ENCODE peak calls at places on chromosomes 16 and 17, in six cellular contexts. Y, K, W, X, F and S are unnamed samples.

GRCh38 chr17:63356275-63356905 is 89.7 kb downstream of the CYB561 start:
- DNase-seq in K (peak; percentile 96), F (peak; percentile 82), Y (no peak), W (no peak), X (no peak), S (no peak)

GRCh38 chr17:2904135-2904534 is 107.9 kb downstream of the RAP1GAP2 start:
- DNase-seq in K (peak; percentile 19), X (no peak), W (no peak), Y (peak; percentile 94), F (no peak), S (no peak)

GRCh38 chr16:24681793-24682192 is 47.7 kb upstream of the TNRC6A start:
- DNase-seq in Y (no peak), X (no peak), F (no peak), W (no peak), K (no peak), S (no peak)

GRCh38 chr16:68995011-68995504 is 110.4 kb upstream of the HAS3 start:
- DNase-seq in Y (peak; percentile 33), X (no peak), W (peak; percentile 27), K (no peak), F (peak; percentile 53), S (peak; percentile 38)

GRCh38 chr16:25126820-25127232 is 15.3 kb downstream of the LCMT1 start:
- DNase-seq in X (no peak), Y (peak; percentile 60), W (peak; percentile 48), K (peak; percentile 34), F (peak; percentile 58), S (no peak)

GRCh38 chr17:57707892-57708291 is 37.2 kb downstream of the CCDC182 start:
- DNase-seq in W (no peak), X (no peak), Y (no peak), K (no peak), F (no peak), S (no peak)

GRCh38 chr17:49402706-49403105 is 12.0 kb downstream of the PHB1 start:
- DNase-seq in K (no peak), F (no peak), X (no peak), Y (no peak), W (no peak), S (no peak)

GRCh38 chr16:11393366-11393765 is 48.1 kb downstream of the RMI2 start:
- DNase-seq in K (no peak), F (no peak), Y (no peak), X (peak; percentile 60), W (no peak), S (no peak)

GRCh38 chr17:11925271-11926021 is 71.8 kb downstream of the ZNF18 start:
- DNase-seq in X (no peak), W (no peak), K (no peak), Y (no peak), F (no peak), S (no peak)

GRCh38 chr17:81328925-81329278 is 33.8 kb upstream of the SLC38A10 start:
- DNase-seq in Y (no peak), F (no peak), X (no peak), K (no peak), W (peak; percentile 40), S (no peak)

GRCh38 chr17:77327566-77328463 is 187.0 kb downstream of the SEC14L1 start:
- DNase-seq in X (peak; percentile 64), W (peak; percentile 19), Y (no peak), K (no peak), F (no peak), S (no peak)

GRCh38 chr17:81913394-81914102 is 2.3 kb upstream of the PCYT2 start:
- DNase-seq in Y (no peak), X (no peak), K (no peak), F (no peak), W (no peak), S (no peak)

DNA sequence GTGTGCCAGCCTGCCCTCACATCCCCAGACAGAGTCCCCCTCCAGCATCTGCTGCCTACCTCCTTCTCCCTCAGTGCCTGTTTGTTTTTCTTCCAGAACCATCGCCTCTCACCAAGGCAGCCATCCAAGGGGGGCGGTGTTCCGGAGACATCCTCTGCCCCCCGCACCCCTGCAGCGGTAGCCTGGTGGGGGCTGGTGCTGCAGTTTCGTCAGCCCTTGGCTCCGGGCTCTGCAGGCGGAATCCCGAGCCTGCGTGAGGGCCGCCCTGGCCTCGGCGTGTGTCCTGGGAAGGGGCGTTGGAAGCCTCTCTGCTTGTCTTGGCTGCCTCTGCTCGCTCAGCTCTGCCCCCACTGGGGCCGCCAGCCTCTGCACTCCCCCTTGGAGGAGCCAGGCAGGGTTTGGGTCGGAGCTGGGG is 126.0 kb upstream of the CIBAR2 start:
- DNase-seq in Y (peak; percentile 30), K (no peak), X (no peak), F (peak; percentile 59), W (no peak), S (no peak)
- TF ChIP-seq CTCF in Y (no peak), K (peak; percentile 28), X (no peak), F (peak; percentile 44), W (no peak), S (peak; percentile 3)

GRCh38 chr17:5539286-5539685 is 45.0 kb downstream of the NLRP1 start:
- DNase-seq in F (no peak), X (no peak), Y (no peak), K (no peak), W (no peak), S (no peak)
- H3K36me3 ChIP-seq in F (peaks cover 58% of the 10 kb centered on the region), X (peaks cover 95% of the 10 kb centered on the region), Y (no peaks in the 10 kb centered on the region), K (peaks cover 12% of the 10 kb centered on the region), W (peaks cover 15% of the 10 kb centered on the region), S (no peaks in the 10 kb centered on the region)

DNA sequence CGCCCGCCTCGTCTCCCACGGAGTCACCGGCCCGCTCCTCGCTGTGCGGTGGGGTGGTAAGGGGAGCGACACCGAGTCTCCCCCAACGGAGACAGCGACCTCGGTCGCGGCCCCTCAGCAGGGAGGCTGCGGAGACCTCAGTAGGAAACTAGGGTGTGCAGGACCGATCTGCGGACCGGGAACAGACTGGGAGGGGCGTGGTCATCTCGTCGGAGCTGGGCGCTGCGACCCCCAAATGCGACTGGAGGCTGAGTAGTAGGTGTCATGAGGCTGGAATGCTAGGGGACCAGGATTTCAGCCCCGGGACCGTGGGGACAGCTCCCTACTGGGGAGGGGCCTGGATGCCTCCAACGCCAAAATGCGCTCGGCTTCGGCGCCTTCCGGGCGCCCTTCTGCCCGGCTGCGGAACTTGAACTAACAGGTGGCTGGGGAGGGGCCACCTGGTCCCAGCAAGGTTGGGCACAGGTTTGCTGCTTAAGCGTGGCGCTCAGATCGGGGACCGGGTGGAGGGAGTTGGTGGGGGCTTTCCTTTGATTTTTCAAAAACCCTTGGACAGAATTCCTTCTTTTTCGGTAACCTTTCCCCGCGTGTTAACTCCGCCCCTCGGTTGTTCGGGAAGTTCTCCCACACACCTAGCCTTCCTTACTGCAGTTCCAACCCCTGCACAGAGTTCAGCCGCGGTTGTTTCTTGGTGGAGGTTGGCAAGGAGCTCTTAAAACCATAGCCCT is 1.5 kb downstream of the CACNG4 start:
- DNase-seq in X (no peak), Y (no peak), K (no peak), F (no peak), W (no peak), S (no peak)
- H3K4me3 ChIP-seq in X (peak overlapping the region; percentile 34), Y (peak overlapping the region; percentile 39), K (no peak overlapping the region), F (no peak overlapping the region), W (no peak overlapping the region), S (peak overlapping the region; percentile 19)

DNA sequence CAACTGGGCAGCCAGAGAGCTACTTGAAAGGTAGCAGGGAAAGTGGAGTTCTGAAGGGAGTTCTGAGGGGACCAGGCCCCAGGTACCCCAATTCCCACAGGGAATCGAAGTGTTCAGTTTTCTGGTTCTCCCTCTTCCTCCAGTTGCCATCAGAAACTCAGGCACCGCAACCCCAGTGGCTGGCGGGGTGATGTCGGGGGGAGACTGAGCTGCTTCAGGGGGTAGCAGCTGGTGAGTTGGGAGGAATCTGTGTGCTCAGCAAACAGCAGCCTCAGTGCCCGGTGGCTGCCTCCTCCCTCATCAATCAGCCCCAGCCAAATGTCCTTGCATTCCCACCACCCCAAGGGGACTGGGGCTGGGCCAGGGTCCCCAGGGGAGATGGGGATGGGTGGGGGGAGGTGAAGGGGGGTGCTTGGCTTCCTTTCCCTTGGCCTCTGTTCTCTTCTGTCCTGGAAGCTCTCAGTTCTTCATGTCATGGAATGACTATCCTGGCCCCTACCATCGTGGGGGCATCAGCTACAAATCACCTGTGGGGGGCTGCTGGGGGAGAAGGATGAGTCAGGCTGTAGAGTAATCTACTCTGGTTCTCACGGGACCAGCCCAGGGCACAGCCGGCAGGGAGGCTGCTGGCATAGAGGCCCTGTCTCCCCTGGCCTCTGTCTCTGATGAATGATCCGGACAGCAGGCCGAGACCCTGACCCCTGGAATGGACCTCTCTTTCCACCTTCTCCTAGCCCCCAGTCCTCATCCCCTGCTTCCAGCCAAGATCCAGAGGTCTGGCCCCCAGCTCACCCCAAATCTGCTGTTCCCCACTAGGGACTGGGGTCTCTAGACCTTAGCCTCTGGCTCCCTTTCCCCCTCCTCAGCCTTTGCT is 2.6 kb upstream of the DNAH2 start:
- DNase-seq in K (no peak), W (no peak), Y (no peak), X (no peak), F (no peak), S (no peak)
- TF ChIP-seq CTCF in K (no peak), W (no peak), Y (no peak), X (no peak), F (no peak), S (no peak)

GRCh38 chr17:71430281-71430680 is 690.5 kb upstream of the SOX9 start:
- DNase-seq in W (no peak), Y (no peak), K (no peak), F (no peak), X (no peak), S (no peak)
- H3K36me3 ChIP-seq in W (no peaks in the 10 kb centered on the region), Y (no peaks in the 10 kb centered on the region), K (no peaks in the 10 kb centered on the region), F (no peaks in the 10 kb centered on the region), X (no peaks in the 10 kb centered on the region), S (no peaks in the 10 kb centered on the region)

GRCh38 chr16:2091722-2092620 is 43.7 kb downstream of the PKD1 start:
- DNase-seq in K (no peak), Y (no peak), W (no peak), X (no peak), F (no peak), S (no peak)

GRCh38 chr16:2089676-2090480 is 42.1 kb downstream of the TSC2 start:
- DNase-seq in Y (no peak), X (peak; percentile 83), F (no peak), W (no peak), K (no peak), S (no peak)

GRCh38 chr16:2090481-2090797 is 42.7 kb downstream of the TSC2 start:
- DNase-seq in X (no peak), W (no peak), F (no peak), Y (no peak), K (no peak), S (no peak)

GRCh38 chr16:2092866-2093265 is 42.8 kb downstream of the PKD1 start:
- DNase-seq in W (no peak), X (no peak), Y (no peak), K (no peak), F (no peak), S (no peak)

DNA sequence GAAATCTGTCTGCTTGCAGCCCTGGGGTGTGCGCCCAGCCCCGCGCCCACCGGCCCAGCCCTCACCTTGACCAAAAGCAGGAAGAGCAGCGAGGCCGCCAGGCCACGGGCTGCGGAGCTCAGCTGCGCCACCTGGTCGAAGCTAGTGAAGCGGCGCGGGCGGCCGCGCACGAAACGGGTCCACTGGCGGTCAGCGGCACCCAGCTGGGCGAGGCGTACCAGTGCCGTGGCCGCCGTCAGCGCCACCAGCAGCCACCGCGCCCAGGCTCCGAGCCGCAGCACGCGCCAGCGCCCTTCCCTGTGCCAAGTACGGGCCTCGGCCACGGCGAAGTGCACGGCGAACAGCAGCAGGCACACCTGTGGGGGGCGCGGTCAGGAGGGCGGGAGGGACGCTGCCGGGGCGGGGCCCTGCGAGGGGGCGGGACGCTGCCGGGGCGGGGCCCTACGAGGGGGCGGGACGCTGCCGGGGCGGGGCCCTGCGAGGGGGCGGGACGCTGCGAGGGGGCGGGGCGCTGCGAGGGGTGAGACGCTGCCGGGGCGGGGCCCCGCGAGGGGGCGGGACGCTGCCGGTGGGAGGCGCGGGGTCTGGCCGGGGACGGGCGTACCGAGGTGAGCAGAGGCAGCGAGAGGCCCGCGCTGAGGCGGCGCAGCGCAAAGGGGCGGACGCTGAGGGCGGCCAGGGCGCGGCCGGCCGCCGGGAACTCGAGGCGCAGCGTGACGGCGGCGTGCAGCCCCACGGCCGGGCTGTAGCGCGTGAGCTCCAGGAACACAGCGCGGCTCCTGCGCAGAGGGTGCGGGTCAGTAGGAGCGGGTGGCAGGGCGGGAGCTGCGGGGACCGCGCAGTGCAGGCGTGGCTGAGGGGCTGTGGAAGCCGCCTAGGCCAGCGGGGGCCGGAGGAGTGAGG is 43.3 kb downstream of the TSC2 start:
- DNase-seq in X (no peak), W (peak; percentile 89), F (peak; percentile 77), K (no peak), Y (peak; percentile 93), S (no peak)
- H3K4me3 ChIP-seq in X (peak overlapping the region; percentile 15), W (no peak overlapping the region), F (peak overlapping the region; percentile 24), K (no peak overlapping the region), Y (no peak overlapping the region), S (peak overlapping the region; percentile 28)